ENCODE peak calls at places on chromosomes 12 and 14, in four cellular contexts. N, Z, B and I are unnamed samples.

GRCh38 chr12:108483213-108483920 is 31.7 kb upstream of the FICD start:
- DNase-seq in Z (no peak), N (no peak), B (no peak), I (no peak)

GRCh38 chr14:77026930-77027537 is 1.5 kb downstream of the IRF2BPL start:
- DNase-seq in B (no peak), Z (no peak), N (peak), I (peak)

GRCh38 chr12:76863005-76863670 is 15.7 kb downstream of the CSRP2 start:
- DNase-seq in Z (no peak), N (no peak), B (no peak), I (no peak)

GRCh38 chr14:72916174-72916573 is 10.1 kb upstream of the DCAF4 start:
- DNase-seq in N (no peak), Z (no peak), B (no peak), I (no peak)

GRCh38 chr14:80456200-80456599 is 244.9 kb upstream of the DIO2 start:
- DNase-seq in N (no peak), B (no peak), Z (no peak), I (no peak)

GRCh38 chr12:27290501-27291168 is 42.0 kb upstream of the BMAL2 start:
- DNase-seq in B (no peak), Z (no peak), N (no peak), I (no peak)

GRCh38 chr14:92560106-92560865 is 46.7 kb downstream of the RIN3 start:
- DNase-seq in Z (no peak), N (no peak), B (no peak), I (no peak)

GRCh38 chr14:75223664-75224154 is 47.3 kb upstream of the TMED10 start:
- DNase-seq in N (peak), Z (peak), B (peak), I (no peak)

GRCh38 chr12:73124480-73124879 is 852.3 kb downstream of the TRHDE start:
- DNase-seq in Z (no peak), N (no peak), B (no peak), I (no peak)

GRCh38 chr14:102795060-102795925 is 18.0 kb downstream of the TRAF3 start:
- DNase-seq in N (peak), Z (no peak), B (peak), I (no peak)

DNA sequence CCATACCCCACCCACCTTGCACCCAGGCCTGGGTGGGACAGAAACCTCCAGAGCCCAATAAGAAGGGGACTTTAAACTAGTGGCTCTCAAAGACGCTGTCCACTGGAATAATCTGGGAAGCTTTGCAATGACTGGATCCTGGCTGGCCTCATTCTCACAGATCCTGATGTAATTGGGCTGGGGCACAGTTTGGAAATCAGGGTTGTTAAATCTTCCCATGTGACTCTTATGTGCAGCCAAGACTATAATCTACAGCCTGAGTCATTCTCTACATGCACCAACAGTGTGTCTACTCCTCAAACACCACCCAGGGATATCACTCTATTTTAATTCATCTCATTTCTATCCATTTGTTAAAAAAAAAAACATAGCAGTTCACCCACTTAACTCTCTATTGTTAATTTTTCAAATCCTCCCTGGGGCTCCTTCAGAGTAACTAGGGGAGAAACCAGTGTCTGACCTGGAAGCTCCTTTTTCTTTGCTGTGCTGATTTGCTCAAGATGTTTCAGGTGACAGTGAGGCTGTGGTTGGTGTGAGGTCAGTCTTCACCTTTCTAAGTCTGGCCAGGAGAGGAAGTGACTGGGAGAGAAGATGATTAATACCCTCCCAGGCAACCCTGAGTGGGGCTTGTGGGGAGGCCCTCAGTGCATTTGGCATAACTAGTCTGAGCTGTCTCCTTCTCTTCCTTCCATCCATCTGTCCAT is 211.6 kb upstream of the SFSWAP start:
- DNase-seq in Z (no peak), N (no peak), B (no peak), I (no peak)
- TF ChIP-seq SPI1 in Z (peak), N (no peak), B (no peak), I (peak)

GRCh38 chr14:99748529-99748928 is 44.7 kb upstream of the EML1 start:
- DNase-seq in N (no peak), Z (no peak), B (no peak), I (no peak)

GRCh38 chr14:99750746-99751450 is 42.3 kb upstream of the EML1 start:
- DNase-seq in Z (no peak), B (no peak), N (no peak), I (no peak)

GRCh38 chr14:99749142-99749541 is 44.1 kb upstream of the EML1 start:
- DNase-seq in N (no peak), B (no peak), Z (no peak), I (no peak)

GRCh38 chr14:99751539-99752485 is 41.4 kb upstream of the EML1 start:
- DNase-seq in N (no peak), B (no peak), Z (no peak), I (no peak)

GRCh38 chr14:99749763-99750715 is 43.2 kb upstream of the EML1 start:
- DNase-seq in Z (no peak), B (no peak), N (no peak), I (no peak)
- TF ChIP-seq SPI1 in Z (no peak), B (no peak), N (no peak), I (no peak)

GRCh38 chr14:104813286-104813685 is 12.4 kb downstream of the ZBTB42 start:
- DNase-seq in Z (no peak), B (no peak), N (no peak), I (no peak)
- TF ChIP-seq SPI1 in Z (no peak), B (no peak), N (no peak), I (no peak)

DNA sequence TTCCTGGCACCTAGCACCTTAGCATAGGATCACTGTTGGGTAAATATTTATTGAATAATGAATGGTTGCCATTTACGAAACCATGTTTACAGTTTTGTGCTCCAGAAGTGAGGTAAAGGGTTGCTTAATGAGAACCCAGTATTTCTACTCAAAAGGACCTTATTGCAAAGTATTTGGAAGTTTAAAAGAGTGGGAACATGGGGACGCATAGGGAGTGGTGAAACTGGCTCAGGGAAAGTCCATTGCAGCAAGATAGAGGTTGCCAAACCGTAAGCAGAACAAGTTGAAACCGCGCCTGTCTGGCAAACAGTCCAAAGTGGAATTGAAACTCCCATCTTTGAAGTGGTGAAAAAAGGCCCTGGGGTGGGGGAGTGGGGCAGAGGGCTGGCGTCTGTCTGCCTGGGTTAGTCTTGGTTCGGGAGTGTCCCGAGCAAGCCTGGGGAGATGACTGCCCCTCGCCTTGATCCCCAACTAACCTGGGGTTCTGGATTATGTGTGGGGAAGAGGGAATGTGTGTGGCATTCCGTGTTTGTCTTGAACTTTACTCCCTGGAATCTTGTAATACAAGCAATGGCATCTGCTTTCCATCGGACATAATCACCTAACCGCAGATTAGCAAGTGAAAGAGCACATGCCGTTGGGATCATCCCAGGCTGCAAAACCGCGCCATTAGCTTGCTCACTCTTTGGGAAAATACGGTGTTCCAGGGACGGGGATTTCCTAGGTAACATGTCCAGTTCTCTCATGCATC is 7.2 kb downstream of the ALDH2 start:
- DNase-seq in N (no peak), Z (no peak), B (peak), I (no peak)
- TF ChIP-seq SPI1 in N (no peak), Z (peak), B (no peak), I (peak)

GRCh38 chr12:67572492-67572891 is 76.1 kb upstream of the DYRK2 start:
- DNase-seq in N (no peak), Z (no peak), B (no peak), I (no peak)
- TF ChIP-seq SPI1 in N (no peak), Z (no peak), B (no peak), I (no peak)

GRCh38 chr12:6534914-6535696 is 788 bp downstream of the GAPDH start:
- DNase-seq in N (peak), B (peak), Z (no peak), I (peak)

GRCh38 chr12:6533653-6534157 is 612 bp upstream of the GAPDH start:
- DNase-seq in Z (no peak), B (peak), N (peak), I (peak)

GRCh38 chr12:6532051-6532926 is 2.0 kb upstream of the GAPDH start:
- DNase-seq in N (peak), Z (no peak), B (peak), I (peak)

GRCh38 chr12:6534158-6534913 is at the start of gene GAPDH:
- DNase-seq in Z (peak), B (peak), N (peak), I (peak)

DNA sequence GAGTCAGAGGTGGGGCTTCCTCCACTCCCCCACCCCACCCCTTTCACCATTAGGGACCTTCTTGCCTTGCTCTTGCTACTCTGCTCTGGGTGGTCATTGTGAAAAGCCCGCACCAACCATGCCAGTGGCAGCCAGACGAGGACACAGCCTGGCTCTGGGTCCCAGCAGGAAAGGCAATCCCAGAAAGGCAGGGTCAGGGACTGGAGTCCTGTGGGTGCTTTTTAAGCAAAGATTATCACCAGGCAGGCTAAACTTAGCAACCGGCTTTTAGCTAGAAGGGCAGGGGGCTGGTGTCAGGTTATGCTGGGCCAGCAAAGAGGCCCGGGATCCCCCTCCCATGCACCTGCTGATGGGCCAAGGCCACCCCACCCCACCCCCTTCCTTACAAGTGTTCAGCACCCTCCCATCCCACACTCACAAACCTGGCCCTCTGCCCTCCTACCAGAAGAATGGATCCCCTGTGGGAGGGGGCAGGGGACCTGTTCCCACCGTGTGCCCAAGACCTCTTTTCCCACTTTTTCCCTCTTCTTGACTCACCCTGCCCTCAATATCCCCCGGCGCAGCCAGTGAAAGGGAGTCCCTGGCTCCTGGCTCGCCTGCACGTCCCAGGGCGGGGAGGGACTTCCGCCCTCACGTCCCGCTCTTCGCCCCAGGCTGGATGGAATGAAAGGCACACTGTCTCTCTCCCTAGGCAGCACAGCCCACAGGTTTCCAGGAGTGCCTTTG is 1.2 kb upstream of the GAPDH start:
- DNase-seq in Z (no peak), N (peak), B (peak), I (no peak)
- TF ChIP-seq SPI1 in Z (peak), N (peak), B (peak), I (peak)